ENCODE peak calls at places on chromosomes 3 and 15, in seven cellular contexts. M, K, O, A, P, V and Q are unnamed samples.

GRCh38 chr15:53758412-53758811 is 1.1 kb downstream of the WDR72 start:
- DNase-seq in O (no peak), M (no peak), V (no peak), P (no peak), K (no peak), A (no peak), Q (no peak)

GRCh38 chr3:64533565-64534317 is 154.1 kb downstream of the ADAMTS9 start:
- DNase-seq in P (peak; percentile 96), V (peak; percentile 82), K (peak; percentile 89), M (peak; percentile 91), A (peak; percentile 83), O (peak; percentile 2), Q (peak; percentile 84)

GRCh38 chr3:104805042-104805441 is 561.7 kb upstream of the ALCAM start:
- DNase-seq in V (no peak), P (no peak), A (no peak), O (no peak), M (no peak), K (no peak), Q (no peak)

GRCh38 chr3:198108756-198109155 is 148.7 kb downstream of the LMLN start:
- DNase-seq in P (no peak), M (no peak), A (no peak), V (no peak), O (no peak), K (no peak), Q (no peak)

GRCh38 chr15:79811406-79812405 is 85.1 kb downstream of the MTHFS start:
- DNase-seq in V (no peak), A (no peak), M (peak; percentile 76), O (no peak), K (no peak), P (peak; percentile 76), Q (no peak)

GRCh38 chr3:118573922-118574321 is 460.7 kb downstream of the IGSF11 start:
- DNase-seq in K (no peak), P (no peak), V (no peak), A (no peak), O (no peak), M (no peak), Q (no peak)

GRCh38 chr3:169556349-169556870 is 107.1 kb downstream of the MECOM start:
- DNase-seq in V (no peak), P (no peak), A (no peak), O (no peak), M (no peak), K (no peak), Q (no peak)

GRCh38 chr3:191331443-191331842 is 1.1 kb upstream of the UTS2B start:
- DNase-seq in O (no peak), P (no peak), V (no peak), A (no peak), M (no peak), K (peak; percentile 74), Q (no peak)

GRCh38 chr3:191220908-191221307 is 21.9 kb downstream of the OSTN start:
- DNase-seq in K (no peak), M (no peak), O (no peak), V (no peak), P (no peak), A (no peak), Q (no peak)

GRCh38 chr15:70512772-70513362 is 250.5 kb downstream of the UACA start:
- DNase-seq in M (no peak), P (no peak), A (peak; percentile 90), O (peak; percentile 59), K (peak; percentile 40), V (peak; percentile 60), Q (peak; percentile 92)

GRCh38 chr3:161914703-161915102 is 418.1 kb downstream of the OTOL1 start:
- DNase-seq in A (peak; percentile 45), V (peak; percentile 81), O (no peak), K (peak; percentile 88), M (no peak), P (no peak), Q (peak; percentile 32)

GRCh38 chr3:63462732-63463131 is 184.6 kb downstream of the SYNPR start:
- DNase-seq in V (no peak), A (no peak), P (no peak), K (no peak), O (no peak), M (no peak), Q (no peak)

GRCh38 chr3:42501681-42502428 is 588 bp upstream of the VIPR1 start:
- DNase-seq in O (peak; percentile 65), P (peak; percentile 82), M (peak; percentile 67), A (peak; percentile 59), V (peak; percentile 9), K (peak; percentile 55), Q (no peak)

GRCh38 chr3:172100482-172100881 is 61.1 kb downstream of the FNDC3B start:
- DNase-seq in V (no peak), K (no peak), P (no peak), O (no peak), M (no peak), A (peak; percentile 94), Q (no peak)

GRCh38 chr15:42494998-42495360 is 455 bp upstream of the SNAP23 start:
- DNase-seq in V (peak; percentile 58), A (peak; percentile 25), M (no peak), P (no peak), K (peak; percentile 86), O (no peak), Q (peak; percentile 94)

GRCh38 chr3:48678056-48678455 is 7.7 kb downstream of the NCKIPSD start:
- DNase-seq in K (peak; percentile 31), P (no peak), A (no peak), M (no peak), V (no peak), O (no peak), Q (peak; percentile 88)

GRCh38 chr15:84949043-84949442 is 32.6 kb upstream of the PDE8A start:
- DNase-seq in O (no peak), V (peak; percentile 60), A (no peak), K (no peak), P (no peak), M (no peak), Q (peak; percentile 73)

GRCh38 chr3:30671527-30672286 is 65.3 kb downstream of the TGFBR2 start:
- DNase-seq in K (no peak), V (no peak), P (no peak), O (no peak), M (no peak), A (no peak), Q (no peak)

GRCh38 chr3:15290731-15291130 is 41.7 kb downstream of the SH3BP5 start:
- DNase-seq in A (no peak), M (no peak), P (no peak), V (no peak), O (no peak), K (no peak), Q (no peak)

GRCh38 chr3:15289661-15290060 is 42.7 kb downstream of the SH3BP5 start:
- DNase-seq in O (no peak), A (no peak), M (no peak), P (no peak), K (no peak), V (no peak), Q (no peak)

GRCh38 chr3:15286022-15286421 is 46.4 kb downstream of the SH3BP5 start:
- DNase-seq in A (no peak), P (no peak), O (no peak), K (no peak), M (no peak), V (no peak), Q (no peak)

GRCh38 chr3:15287565-15288330 is 44.6 kb downstream of the SH3BP5 start:
- DNase-seq in O (no peak), M (peak; percentile 88), A (no peak), V (peak; percentile 55), P (peak; percentile 90), K (peak; percentile 96), Q (peak; percentile 93)

DNA sequence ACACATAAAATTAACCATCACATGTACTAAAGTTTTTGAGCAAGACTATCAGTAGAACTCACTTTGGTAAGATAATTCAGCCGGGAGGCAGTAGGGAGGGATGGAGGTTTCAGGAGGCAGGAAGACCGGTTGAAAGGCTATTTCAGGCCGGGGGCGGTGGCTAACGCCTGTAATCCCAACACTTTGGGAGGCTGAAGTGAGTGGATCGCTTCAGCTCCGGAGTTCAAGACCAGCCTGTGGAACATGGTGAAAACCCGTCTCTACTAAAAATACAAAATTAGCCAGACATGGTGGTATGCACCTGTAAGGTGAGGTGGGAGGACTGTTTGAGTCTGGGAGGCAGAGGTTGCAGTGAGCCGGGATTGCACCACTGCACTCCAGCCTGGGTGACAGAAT is 44.1 kb downstream of the SH3BP5 start:
- DNase-seq in O (no peak), P (peak; percentile 50), V (no peak), K (no peak), M (no peak), A (no peak), Q (no peak)
- H3K36me3 ChIP-seq in O (no peaks in the 10 kb centered on the region), P (no peaks in the 10 kb centered on the region), V (no peaks in the 10 kb centered on the region), K (peaks cover 54% of the 10 kb centered on the region), M (no peaks in the 10 kb centered on the region), A (no peaks in the 10 kb centered on the region), Q (peaks cover 5% of the 10 kb centered on the region)

DNA sequence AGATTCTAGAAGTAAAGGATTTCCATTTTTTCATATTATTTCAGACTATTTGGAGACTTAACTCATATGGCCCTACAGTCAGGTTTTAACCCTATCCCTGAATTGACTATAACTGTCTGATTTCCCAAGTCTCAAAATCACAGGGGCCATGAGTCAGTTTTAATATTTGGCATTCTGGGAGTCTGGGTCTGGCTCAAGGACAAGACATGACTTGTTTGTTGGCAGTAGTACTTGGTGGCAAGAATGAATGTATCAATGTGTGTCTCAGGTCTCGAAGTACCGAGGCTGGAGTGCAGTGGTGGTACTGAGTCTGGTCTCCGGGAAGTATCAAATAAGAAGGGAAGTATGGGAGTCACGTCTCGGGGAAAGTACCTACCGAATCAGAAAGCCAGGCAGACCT is 10.8 kb downstream of the UMPS start:
- DNase-seq in K (no peak), O (no peak), V (no peak), M (no peak), P (no peak), A (no peak), Q (no peak)
- H3K36me3 ChIP-seq in K (peaks cover 75% of the 10 kb centered on the region), O (peaks cover 63% of the 10 kb centered on the region), V (peaks cover 38% of the 10 kb centered on the region), M (peaks cover 81% of the 10 kb centered on the region), P (peaks cover 96% of the 10 kb centered on the region), A (peaks cover 18% of the 10 kb centered on the region), Q (peaks cover 74% of the 10 kb centered on the region)

DNA sequence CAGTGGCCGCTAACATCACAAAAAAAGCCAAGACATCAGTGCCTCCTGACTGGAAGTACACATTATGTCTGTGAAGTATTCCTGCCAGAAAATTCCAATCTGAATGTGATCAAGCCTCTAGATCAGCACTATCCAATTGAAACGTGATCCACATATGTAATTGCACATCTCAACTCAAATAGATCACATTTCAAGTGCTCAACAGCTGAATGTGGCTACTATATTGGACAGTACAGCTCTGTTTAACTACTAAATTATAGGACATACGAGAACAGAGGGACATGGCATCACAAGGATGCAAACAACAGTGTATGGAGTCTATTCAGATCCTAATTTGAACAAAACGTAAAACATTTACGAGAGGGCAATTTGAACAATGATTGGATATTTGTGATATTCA is 542 bp upstream of the UBAP1L start:
- DNase-seq in O (no peak), A (no peak), V (no peak), K (no peak), M (no peak), P (no peak), Q (no peak)
- H3K36me3 ChIP-seq in O (peaks cover 42% of the 10 kb centered on the region), A (peaks cover 10% of the 10 kb centered on the region), V (peaks cover 41% of the 10 kb centered on the region), K (peaks cover 82% of the 10 kb centered on the region), M (peaks cover 81% of the 10 kb centered on the region), P (peaks cover 93% of the 10 kb centered on the region), Q (peaks cover 48% of the 10 kb centered on the region)

DNA sequence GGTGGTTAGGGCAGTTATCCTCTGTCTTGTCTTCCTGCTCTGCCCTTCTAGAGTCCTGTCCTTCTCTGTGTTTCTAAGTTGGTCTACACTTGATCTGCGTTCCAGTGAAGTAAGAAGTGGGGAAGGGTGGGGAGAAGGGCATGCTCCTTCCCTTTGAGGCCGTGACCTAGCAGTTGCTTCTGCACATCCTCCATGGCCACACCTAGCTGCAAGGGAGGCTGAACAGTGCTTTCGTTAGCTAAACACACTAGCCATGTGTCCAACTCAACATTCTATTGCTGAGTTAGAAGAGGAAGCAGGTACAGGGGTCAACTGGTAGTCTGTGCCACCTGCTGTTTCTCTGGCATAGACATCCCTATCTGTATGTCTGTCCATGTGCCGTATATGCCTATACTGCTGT is 94.5 kb downstream of the LARS2 start:
- DNase-seq in M (no peak), K (no peak), O (no peak), V (no peak), A (no peak), P (no peak), Q (no peak)
- H3K36me3 ChIP-seq in M (no peaks in the 10 kb centered on the region), K (peaks cover 39% of the 10 kb centered on the region), O (no peaks in the 10 kb centered on the region), V (peaks cover 3% of the 10 kb centered on the region), A (no peaks in the 10 kb centered on the region), P (peaks cover 20% of the 10 kb centered on the region), Q (peaks cover 6% of the 10 kb centered on the region)